ENCODE peak calls at places on chromosomes 13 and 19, in eight cellular contexts. One of them, this sample, is unnamed.

GRCh38 chr19:10293637-10294367 is 4.0 kb downstream of the ICAM5 start:
- DNase-seq in CD8-positive, alpha-beta T cell: no peak
- DNase-seq in esophagus squamous epithelium: no peak
- DNase-seq in tibial nerve: no peak
- DNase-seq in ovary: no peak
- DNase-seq in cardiac muscle cell: no peak
- DNase-seq in suprapubic skin: no peak
- DNase-seq in lower lobe of right lung: no peak
- DNase-seq in this sample: no peak

GRCh38 chr19:11203194-11204075 is 6.1 kb upstream of the KANK2 start:
- DNase-seq in CD8-positive, alpha-beta T cell: peak; percentile 65
- DNase-seq in esophagus squamous epithelium: no peak
- DNase-seq in tibial nerve: peak; percentile 65
- DNase-seq in ovary: peak; percentile 94
- DNase-seq in cardiac muscle cell: peak; percentile 93
- DNase-seq in suprapubic skin: peak; percentile 89
- DNase-seq in lower lobe of right lung: peak; percentile 75
- DNase-seq in this sample: no peak

GRCh38 chr13:52353116-52353718 is 52.8 kb downstream of the THSD1 start:
- DNase-seq in CD8-positive, alpha-beta T cell: no peak
- DNase-seq in esophagus squamous epithelium: no peak
- DNase-seq in tibial nerve: no peak
- DNase-seq in ovary: no peak
- DNase-seq in cardiac muscle cell: peak; percentile 49
- DNase-seq in suprapubic skin: no peak
- DNase-seq in lower lobe of right lung: no peak
- DNase-seq in this sample: no peak

GRCh38 chr19:4733755-4734345 is 10.2 kb upstream of the DPP9 start:
- DNase-seq in CD8-positive, alpha-beta T cell: no peak
- DNase-seq in esophagus squamous epithelium: no peak
- DNase-seq in tibial nerve: no peak
- DNase-seq in ovary: no peak
- DNase-seq in cardiac muscle cell: no peak
- DNase-seq in suprapubic skin: no peak
- DNase-seq in lower lobe of right lung: no peak
- DNase-seq in this sample: no peak

GRCh38 chr13:87999791-88000190 is 328.6 kb downstream of the SLITRK5 start:
- DNase-seq in CD8-positive, alpha-beta T cell: no peak
- DNase-seq in esophagus squamous epithelium: no peak
- DNase-seq in tibial nerve: no peak
- DNase-seq in ovary: no peak
- DNase-seq in cardiac muscle cell: no peak
- DNase-seq in suprapubic skin: no peak
- DNase-seq in lower lobe of right lung: no peak
- DNase-seq in this sample: no peak

GRCh38 chr13:50511877-50512332 is 331.6 kb downstream of the DLEU7 start:
- DNase-seq in CD8-positive, alpha-beta T cell: no peak
- DNase-seq in esophagus squamous epithelium: no peak
- DNase-seq in tibial nerve: no peak
- DNase-seq in ovary: no peak
- DNase-seq in cardiac muscle cell: no peak
- DNase-seq in suprapubic skin: no peak
- DNase-seq in lower lobe of right lung: no peak
- DNase-seq in this sample: no peak

GRCh38 chr19:3479819-3480215 is 508 bp downstream of the SMIM24 start:
- DNase-seq in CD8-positive, alpha-beta T cell: no peak
- DNase-seq in esophagus squamous epithelium: no peak
- DNase-seq in tibial nerve: no peak
- DNase-seq in ovary: no peak
- DNase-seq in cardiac muscle cell: no peak
- DNase-seq in suprapubic skin: no peak
- DNase-seq in lower lobe of right lung: no peak
- DNase-seq in this sample: no peak

GRCh38 chr13:24261566-24261965 is 47.8 kb upstream of the C1QTNF9 start:
- DNase-seq in CD8-positive, alpha-beta T cell: peak; percentile 57
- DNase-seq in esophagus squamous epithelium: no peak
- DNase-seq in tibial nerve: no peak
- DNase-seq in ovary: no peak
- DNase-seq in cardiac muscle cell: no peak
- DNase-seq in suprapubic skin: no peak
- DNase-seq in lower lobe of right lung: no peak
- DNase-seq in this sample: no peak

GRCh38 chr19:39175564-39175963 is 21.2 kb upstream of the NCCRP1 start:
- DNase-seq in CD8-positive, alpha-beta T cell: no peak
- DNase-seq in esophagus squamous epithelium: no peak
- DNase-seq in tibial nerve: no peak
- DNase-seq in ovary: no peak
- DNase-seq in cardiac muscle cell: no peak
- DNase-seq in suprapubic skin: no peak
- DNase-seq in lower lobe of right lung: no peak
- DNase-seq in this sample: no peak

GRCh38 chr13:24864579-24864978 is 100.6 kb downstream of the RNF17 start:
- DNase-seq in CD8-positive, alpha-beta T cell: no peak
- DNase-seq in esophagus squamous epithelium: no peak
- DNase-seq in tibial nerve: no peak
- DNase-seq in ovary: no peak
- DNase-seq in cardiac muscle cell: no peak
- DNase-seq in suprapubic skin: no peak
- DNase-seq in lower lobe of right lung: no peak
- DNase-seq in this sample: no peak

GRCh38 chr13:98888222-98888889 is 89.5 kb downstream of the DOCK9 start:
- DNase-seq in CD8-positive, alpha-beta T cell: no peak
- DNase-seq in esophagus squamous epithelium: no peak
- DNase-seq in tibial nerve: no peak
- DNase-seq in ovary: no peak
- DNase-seq in cardiac muscle cell: no peak
- DNase-seq in suprapubic skin: no peak
- DNase-seq in lower lobe of right lung: no peak
- DNase-seq in this sample: no peak

GRCh38 chr19:58578430-58578925 is 5.3 kb upstream of the MZF1 start:
- DNase-seq in CD8-positive, alpha-beta T cell: no peak
- DNase-seq in esophagus squamous epithelium: no peak
- DNase-seq in tibial nerve: no peak
- DNase-seq in ovary: peak; percentile 22
- DNase-seq in cardiac muscle cell: no peak
- DNase-seq in suprapubic skin: no peak
- DNase-seq in lower lobe of right lung: no peak
- DNase-seq in this sample: no peak

GRCh38 chr19:17347361-17347760 is 10.0 kb downstream of the GTPBP3 start:
- DNase-seq in CD8-positive, alpha-beta T cell: no peak
- DNase-seq in esophagus squamous epithelium: no peak
- DNase-seq in tibial nerve: no peak
- DNase-seq in ovary: peak; percentile 35
- DNase-seq in cardiac muscle cell: peak; percentile 43
- DNase-seq in suprapubic skin: peak; percentile 56
- DNase-seq in lower lobe of right lung: no peak
- DNase-seq in this sample: no peak

GRCh38 chr13:74246398-74246975 is 112.3 kb upstream of the KLF12 start:
- DNase-seq in CD8-positive, alpha-beta T cell: no peak
- DNase-seq in esophagus squamous epithelium: no peak
- DNase-seq in tibial nerve: no peak
- DNase-seq in ovary: no peak
- DNase-seq in cardiac muscle cell: peak; percentile 57
- DNase-seq in suprapubic skin: no peak
- DNase-seq in lower lobe of right lung: no peak
- DNase-seq in this sample: no peak
- H3K27ac ChIP-seq in CD8-positive, alpha-beta T cell: peak overlapping the region; percentile 37
- H3K27ac ChIP-seq in esophagus squamous epithelium: no peak overlapping the region
- H3K27ac ChIP-seq in tibial nerve: no peak overlapping the region
- H3K27ac ChIP-seq in ovary: no peak overlapping the region
- H3K27ac ChIP-seq in cardiac muscle cell: no peak overlapping the region
- H3K27ac ChIP-seq in suprapubic skin: no peak overlapping the region
- H3K27ac ChIP-seq in lower lobe of right lung: no peak overlapping the region
- H3K27ac ChIP-seq in this sample: no peak overlapping the region

GRCh38 chr19:49017666-49018351 is 918 bp upstream of the LHB start:
- DNase-seq in CD8-positive, alpha-beta T cell: peak; percentile 80
- DNase-seq in esophagus squamous epithelium: no peak
- DNase-seq in tibial nerve: no peak
- DNase-seq in ovary: peak; percentile 62
- DNase-seq in cardiac muscle cell: peak; percentile 68
- DNase-seq in suprapubic skin: peak; percentile 75
- DNase-seq in lower lobe of right lung: peak; percentile 67
- DNase-seq in this sample: no peak

GRCh38 chr19:49017041-49017665 is at the start of gene LHB:
- DNase-seq in CD8-positive, alpha-beta T cell: no peak
- DNase-seq in esophagus squamous epithelium: no peak
- DNase-seq in tibial nerve: no peak
- DNase-seq in ovary: no peak
- DNase-seq in cardiac muscle cell: no peak
- DNase-seq in suprapubic skin: no peak
- DNase-seq in lower lobe of right lung: no peak
- DNase-seq in this sample: no peak

GRCh38 chr19:49020931-49021895 is 2.9 kb downstream of the CGB3 start:
- DNase-seq in CD8-positive, alpha-beta T cell: no peak
- DNase-seq in esophagus squamous epithelium: no peak
- DNase-seq in tibial nerve: no peak
- DNase-seq in ovary: no peak
- DNase-seq in cardiac muscle cell: no peak
- DNase-seq in suprapubic skin: no peak
- DNase-seq in lower lobe of right lung: no peak
- DNase-seq in this sample: no peak

GRCh38 chr19:49019242-49019932 is 2.5 kb upstream of the LHB start:
- DNase-seq in CD8-positive, alpha-beta T cell: peak; percentile 78
- DNase-seq in esophagus squamous epithelium: no peak
- DNase-seq in tibial nerve: no peak
- DNase-seq in ovary: peak; percentile 75
- DNase-seq in cardiac muscle cell: peak; percentile 50
- DNase-seq in suprapubic skin: peak; percentile 75
- DNase-seq in lower lobe of right lung: peak; percentile 92
- DNase-seq in this sample: peak; percentile 38

GRCh38 chr19:49020342-49020741 is 3.5 kb upstream of the LHB start:
- DNase-seq in CD8-positive, alpha-beta T cell: no peak
- DNase-seq in esophagus squamous epithelium: no peak
- DNase-seq in tibial nerve: no peak
- DNase-seq in ovary: no peak
- DNase-seq in cardiac muscle cell: no peak
- DNase-seq in suprapubic skin: no peak
- DNase-seq in lower lobe of right lung: no peak
- DNase-seq in this sample: no peak
- H3K4me1 ChIP-seq in CD8-positive, alpha-beta T cell: peaks cover 20% of the 10 kb centered on the region
- H3K4me1 ChIP-seq in esophagus squamous epithelium: peaks cover 35% of the 10 kb centered on the region
- H3K4me1 ChIP-seq in tibial nerve: no peaks in the 10 kb centered on the region
- H3K4me1 ChIP-seq in ovary: peaks cover 7% of the 10 kb centered on the region
- H3K4me1 ChIP-seq in cardiac muscle cell: no peaks in the 10 kb centered on the region
- H3K4me1 ChIP-seq in suprapubic skin: peaks cover 27% of the 10 kb centered on the region
- H3K4me1 ChIP-seq in lower lobe of right lung: peaks cover 21% of the 10 kb centered on the region
- H3K4me1 ChIP-seq in this sample: no peaks in the 10 kb centered on the region

GRCh38 chr19:50152578-50152977 is 10.5 kb downstream of the IZUMO2 start:
- DNase-seq in CD8-positive, alpha-beta T cell: no peak
- DNase-seq in esophagus squamous epithelium: no peak
- DNase-seq in tibial nerve: no peak
- DNase-seq in ovary: no peak
- DNase-seq in cardiac muscle cell: no peak
- DNase-seq in suprapubic skin: no peak
- DNase-seq in lower lobe of right lung: no peak
- DNase-seq in this sample: no peak

GRCh38 chr19:50148528-50148927 is 14.6 kb downstream of the IZUMO2 start:
- DNase-seq in CD8-positive, alpha-beta T cell: no peak
- DNase-seq in esophagus squamous epithelium: no peak
- DNase-seq in tibial nerve: no peak
- DNase-seq in ovary: no peak
- DNase-seq in cardiac muscle cell: no peak
- DNase-seq in suprapubic skin: no peak
- DNase-seq in lower lobe of right lung: no peak
- DNase-seq in this sample: no peak

DNA sequence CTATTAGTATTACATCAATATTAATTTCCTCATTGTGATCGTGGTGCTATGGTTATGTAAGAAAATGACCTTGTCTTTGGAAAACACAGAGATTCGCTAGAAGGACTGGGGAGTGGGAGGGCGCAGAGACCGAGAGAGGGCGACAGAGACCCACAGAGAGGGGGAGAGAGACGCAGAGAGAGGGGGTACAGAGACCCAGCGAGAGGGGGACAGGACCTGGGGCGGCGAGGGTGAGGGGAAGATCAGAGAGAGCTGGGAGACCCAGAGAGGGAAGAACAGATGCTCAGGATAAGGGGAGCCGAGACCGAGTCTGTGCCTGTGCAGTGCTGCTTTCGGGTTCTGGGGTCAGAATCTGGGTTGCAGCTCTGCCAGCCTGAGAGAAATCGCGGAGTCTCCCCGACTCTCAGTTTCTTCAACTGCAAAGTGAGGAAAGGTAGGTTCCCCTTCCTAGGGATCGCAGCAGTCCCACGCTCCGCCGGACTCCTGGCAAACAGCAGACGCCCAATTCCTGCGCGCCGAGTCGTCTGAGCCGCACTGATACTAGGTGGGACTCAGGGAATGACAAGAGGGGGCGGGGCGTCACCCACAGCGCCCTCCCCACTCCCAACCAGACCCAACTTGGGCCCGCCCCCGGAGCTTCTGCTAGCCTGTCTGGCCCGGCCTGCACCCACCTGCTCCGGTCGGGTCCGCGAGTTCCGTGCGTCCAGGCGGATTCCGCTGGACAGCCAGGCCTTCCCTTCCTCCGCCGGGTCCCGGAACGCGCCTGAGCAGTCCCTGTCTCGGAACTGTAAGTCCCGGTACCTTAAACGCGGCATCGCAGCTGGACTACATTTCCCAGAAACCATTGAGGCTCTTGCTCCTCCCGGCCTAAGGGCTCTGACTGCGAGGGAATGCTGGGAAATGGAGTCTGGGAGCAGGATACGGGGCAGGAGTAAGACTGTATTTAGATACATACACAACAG is 15.3 kb downstream of the IZUMO2 start:
- DNase-seq in CD8-positive, alpha-beta T cell: peak; percentile 79
- DNase-seq in esophagus squamous epithelium: no peak
- DNase-seq in tibial nerve: peak; percentile 70
- DNase-seq in ovary: peak; percentile 86
- DNase-seq in cardiac muscle cell: peak; percentile 92
- DNase-seq in suprapubic skin: peak; percentile 89
- DNase-seq in lower lobe of right lung: peak; percentile 91
- DNase-seq in this sample: peak; percentile 83
- TF ChIP-seq CTCF in CD8-positive, alpha-beta T cell: no peak
- TF ChIP-seq CTCF in esophagus squamous epithelium: peak; percentile 33
- TF ChIP-seq CTCF in tibial nerve: peak; percentile 58
- TF ChIP-seq CTCF in ovary: peak; percentile 33
- TF ChIP-seq CTCF in cardiac muscle cell: peak; percentile 65
- TF ChIP-seq CTCF in suprapubic skin: no peak
- TF ChIP-seq CTCF in lower lobe of right lung: peak; percentile 32
- TF ChIP-seq CTCF in this sample: peak; percentile 55

DNA sequence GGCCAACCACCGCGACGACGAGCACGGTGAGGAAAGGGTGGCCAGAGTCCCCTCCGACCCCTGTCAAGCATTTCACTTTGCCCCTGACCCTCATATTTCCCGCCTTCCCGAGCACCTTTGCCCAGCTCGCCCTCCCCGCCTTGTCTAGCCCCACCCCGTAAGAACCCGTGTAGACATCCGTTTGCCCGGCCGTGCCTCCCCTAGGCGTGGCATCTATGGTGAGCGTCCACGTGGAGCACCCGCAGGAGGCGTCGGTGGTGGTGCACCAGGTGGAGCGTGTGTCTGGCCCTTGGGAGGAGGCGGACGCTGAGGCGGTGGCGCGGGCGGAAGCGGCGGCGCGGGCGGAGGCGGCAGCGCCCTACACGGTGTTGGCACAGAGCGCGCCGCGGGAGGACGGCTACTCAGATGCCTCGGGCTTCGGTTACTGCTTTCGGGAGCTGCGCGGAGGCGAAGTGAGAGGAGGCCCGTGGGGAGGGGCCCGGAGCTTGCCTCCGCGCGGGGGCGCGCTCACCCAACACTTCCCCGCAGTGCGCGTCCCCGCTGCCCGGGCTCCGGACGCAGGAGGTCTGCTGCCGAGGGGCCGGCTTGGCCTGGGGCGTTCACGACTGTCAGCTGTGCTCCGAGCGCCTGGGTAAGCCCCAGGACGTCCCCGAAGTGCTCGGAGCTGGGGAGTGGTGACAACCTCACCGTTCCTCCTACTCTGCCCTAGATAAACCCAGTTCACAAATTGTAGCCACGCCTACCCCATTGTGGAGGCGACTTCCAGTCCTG is 4.2 kb downstream of the LTBP4 start:
- DNase-seq in CD8-positive, alpha-beta T cell: peak; percentile 86
- DNase-seq in esophagus squamous epithelium: no peak
- DNase-seq in tibial nerve: peak; percentile 61
- DNase-seq in ovary: peak; percentile 85
- DNase-seq in cardiac muscle cell: peak; percentile 62
- DNase-seq in suprapubic skin: peak; percentile 90
- DNase-seq in lower lobe of right lung: peak; percentile 89
- DNase-seq in this sample: peak; percentile 86
- H3K27ac ChIP-seq in CD8-positive, alpha-beta T cell: peak overlapping the region; percentile 37
- H3K27ac ChIP-seq in esophagus squamous epithelium: peak overlapping the region; percentile 95
- H3K27ac ChIP-seq in tibial nerve: peak overlapping the region; percentile 89
- H3K27ac ChIP-seq in ovary: no peak overlapping the region
- H3K27ac ChIP-seq in cardiac muscle cell: no peak overlapping the region
- H3K27ac ChIP-seq in suprapubic skin: peak overlapping the region; percentile 92
- H3K27ac ChIP-seq in lower lobe of right lung: peak overlapping the region; percentile 82
- H3K27ac ChIP-seq in this sample: peak overlapping the region; percentile 44